ENCODE peak calls at places on chromosomes 6 and 20, in four cellular contexts. One of them, this sample, is unnamed.

GRCh38 chr6:170062904-170063220 is 228.0 kb downstream of the DLL1 start:
- DNase-seq in GM12891: no peak
- DNase-seq in K562: no peak
- DNase-seq in GM12878: no peak
- DNase-seq in this sample: no peak

GRCh38 chr6:63573140-63573898 is 1.0 kb downstream of the LOC128125822 start:
- DNase-seq in GM12891: peak
- DNase-seq in K562: peak
- DNase-seq in GM12878: peak
- DNase-seq in this sample: no peak

GRCh38 chr6:137738197-137738596 is 128.9 kb upstream of the TNFAIP3 start:
- DNase-seq in K562: no peak
- DNase-seq in GM12891: no peak
- DNase-seq in GM12878: no peak
- DNase-seq in this sample: peak

GRCh38 chr20:31560900-31561598 is 44.0 kb upstream of the ID1 start:
- DNase-seq in GM12891: no peak
- DNase-seq in K562: no peak
- DNase-seq in GM12878: no peak
- DNase-seq in this sample: peak

GRCh38 chr20:57648878-57649616 is 28.8 kb upstream of the ZBP1 start:
- DNase-seq in GM12878: no peak
- DNase-seq in K562: no peak
- DNase-seq in GM12891: no peak
- DNase-seq in this sample: no peak

GRCh38 chr6:37092851-37093727 is 76.9 kb upstream of the PIM1 start:
- DNase-seq in K562: no peak
- DNase-seq in GM12891: no peak
- DNase-seq in GM12878: no peak
- DNase-seq in this sample: no peak

GRCh38 chr20:10077081-10077471 is 42.3 kb downstream of the ANKEF1 start:
- DNase-seq in K562: peak
- DNase-seq in GM12891: no peak
- DNase-seq in GM12878: no peak
- DNase-seq in this sample: no peak

GRCh38 chr20:48015136-48015925 is 230.1 kb upstream of the SULF2 start:
- DNase-seq in GM12891: no peak
- DNase-seq in GM12878: no peak
- DNase-seq in K562: no peak
- DNase-seq in this sample: no peak

GRCh38 chr6:148076046-148076445 is 266.6 kb upstream of the SASH1 start:
- DNase-seq in GM12891: no peak
- DNase-seq in K562: no peak
- DNase-seq in GM12878: no peak
- DNase-seq in this sample: no peak

GRCh38 chr6:106300944-106301343 is 24.6 kb downstream of the ATG5 start:
- DNase-seq in GM12891: no peak
- DNase-seq in GM12878: peak
- DNase-seq in K562: peak
- DNase-seq in this sample: no peak

GRCh38 chr6:132818404-132819359 is 4.3 kb downstream of the RPS12 start:
- DNase-seq in GM12878: no peak
- DNase-seq in GM12891: no peak
- DNase-seq in K562: peak
- DNase-seq in this sample: no peak

GRCh38 chr6:105324386-105325000 is 78.4 kb downstream of the PREP start:
- DNase-seq in GM12878: no peak
- DNase-seq in K562: no peak
- DNase-seq in GM12891: no peak
- DNase-seq in this sample: no peak

GRCh38 chr6:31639449-31639861 is 13.0 kb downstream of the BAG6 start:
- DNase-seq in K562: no peak
- DNase-seq in GM12878: no peak
- DNase-seq in GM12891: no peak
- DNase-seq in this sample: no peak

GRCh38 chr20:55079917-55080316 is 604.5 kb downstream of the DOK5 start:
- DNase-seq in GM12878: no peak
- DNase-seq in K562: no peak
- DNase-seq in GM12891: no peak
- DNase-seq in this sample: no peak

GRCh38 chr6:7138921-7139358 is 31.2 kb downstream of the RREB1 start:
- DNase-seq in GM12878: no peak
- DNase-seq in K562: peak
- DNase-seq in GM12891: no peak
- DNase-seq in this sample: no peak

GRCh38 chr6:139262519-139263300 is 29.1 kb downstream of the TXLNB start:
- DNase-seq in GM12891: no peak
- DNase-seq in GM12878: no peak
- DNase-seq in K562: no peak
- DNase-seq in this sample: no peak

GRCh38 chr6:24428615-24429014 is 25.9 kb downstream of the MRS2 start:
- DNase-seq in K562: peak
- DNase-seq in GM12878: no peak
- DNase-seq in GM12891: no peak
- DNase-seq in this sample: no peak

GRCh38 chr6:159595173-159595572 is 97.9 kb downstream of the SOD2 start:
- DNase-seq in GM12891: no peak
- DNase-seq in GM12878: no peak
- DNase-seq in K562: no peak
- DNase-seq in this sample: no peak

GRCh38 chr6:109237082-109237985 is 142.0 kb downstream of the CEP57L1 start:
- DNase-seq in GM12878: no peak
- DNase-seq in GM12891: no peak
- DNase-seq in K562: peak
- DNase-seq in this sample: peak

GRCh38 chr6:142236686-142237085 is 65.1 kb upstream of the ADGRG6 start:
- DNase-seq in GM12878: no peak
- DNase-seq in K562: no peak
- DNase-seq in GM12891: no peak
- DNase-seq in this sample: no peak

GRCh38 chr20:62642666-62643520 is 590 bp downstream of the SLCO4A1 start:
- DNase-seq in K562: peak
- DNase-seq in GM12878: no peak
- DNase-seq in GM12891: peak
- DNase-seq in this sample: peak

GRCh38 chr6:161429921-161430490 is 156.1 kb upstream of the AGPAT4 start:
- DNase-seq in K562: peak
- DNase-seq in GM12878: no peak
- DNase-seq in GM12891: no peak
- DNase-seq in this sample: no peak

GRCh38 chr6:139230421-139230840 is 61.4 kb downstream of the TXLNB start:
- DNase-seq in GM12891: no peak
- DNase-seq in K562: no peak
- DNase-seq in GM12878: no peak
- DNase-seq in this sample: peak

GRCh38 chr6:28772480-28773381 is 151.1 kb downstream of the TRIM27 start:
- DNase-seq in K562: peak
- DNase-seq in GM12891: no peak
- DNase-seq in GM12878: no peak
- DNase-seq in this sample: peak
- TF ChIP-seq SPI1 in K562: no peak
- TF ChIP-seq SPI1 in GM12891: no peak
- TF ChIP-seq SPI1 in GM12878: no peak
- TF ChIP-seq SPI1 in this sample: no peak

GRCh38 chr20:8757146-8757545 is 311.7 kb upstream of the PLCB4 start:
- DNase-seq in GM12878: no peak
- DNase-seq in GM12891: no peak
- DNase-seq in K562: no peak
- DNase-seq in this sample: no peak
- TF ChIP-seq SPI1 in GM12878: no peak
- TF ChIP-seq SPI1 in GM12891: no peak
- TF ChIP-seq SPI1 in K562: no peak
- TF ChIP-seq SPI1 in this sample: no peak

GRCh38 chr20:25090492-25091429 is 8.8 kb upstream of the VSX1 start:
- DNase-seq in K562: no peak
- DNase-seq in GM12878: peak
- DNase-seq in GM12891: no peak
- DNase-seq in this sample: no peak
- TF ChIP-seq SPI1 in K562: no peak
- TF ChIP-seq SPI1 in GM12878: no peak
- TF ChIP-seq SPI1 in GM12891: no peak
- TF ChIP-seq SPI1 in this sample: no peak

GRCh38 chr20:1315804-1316203 is 13.1 kb downstream of the SDCBP2 start:
- DNase-seq in GM12878: no peak
- DNase-seq in GM12891: no peak
- DNase-seq in K562: no peak
- DNase-seq in this sample: no peak

GRCh38 chr20:1310506-1311190 is 18.3 kb downstream of the SDCBP2 start:
- DNase-seq in GM12878: no peak
- DNase-seq in K562: no peak
- DNase-seq in GM12891: no peak
- DNase-seq in this sample: no peak

GRCh38 chr20:1312308-1312707 is 16.6 kb downstream of the SDCBP2 start:
- DNase-seq in K562: no peak
- DNase-seq in GM12878: no peak
- DNase-seq in GM12891: no peak
- DNase-seq in this sample: no peak

GRCh38 chr20:1312904-1313235 is 16.1 kb downstream of the SDCBP2 start:
- DNase-seq in K562: no peak
- DNase-seq in GM12878: no peak
- DNase-seq in GM12891: no peak
- DNase-seq in this sample: no peak

GRCh38 chr20:1313236-1313964 is 15.5 kb downstream of the SDCBP2 start:
- DNase-seq in K562: peak
- DNase-seq in GM12891: peak
- DNase-seq in GM12878: no peak
- DNase-seq in this sample: no peak
- TF ChIP-seq SPI1 in K562: peak
- TF ChIP-seq SPI1 in GM12891: no peak
- TF ChIP-seq SPI1 in GM12878: no peak
- TF ChIP-seq SPI1 in this sample: no peak

DNA sequence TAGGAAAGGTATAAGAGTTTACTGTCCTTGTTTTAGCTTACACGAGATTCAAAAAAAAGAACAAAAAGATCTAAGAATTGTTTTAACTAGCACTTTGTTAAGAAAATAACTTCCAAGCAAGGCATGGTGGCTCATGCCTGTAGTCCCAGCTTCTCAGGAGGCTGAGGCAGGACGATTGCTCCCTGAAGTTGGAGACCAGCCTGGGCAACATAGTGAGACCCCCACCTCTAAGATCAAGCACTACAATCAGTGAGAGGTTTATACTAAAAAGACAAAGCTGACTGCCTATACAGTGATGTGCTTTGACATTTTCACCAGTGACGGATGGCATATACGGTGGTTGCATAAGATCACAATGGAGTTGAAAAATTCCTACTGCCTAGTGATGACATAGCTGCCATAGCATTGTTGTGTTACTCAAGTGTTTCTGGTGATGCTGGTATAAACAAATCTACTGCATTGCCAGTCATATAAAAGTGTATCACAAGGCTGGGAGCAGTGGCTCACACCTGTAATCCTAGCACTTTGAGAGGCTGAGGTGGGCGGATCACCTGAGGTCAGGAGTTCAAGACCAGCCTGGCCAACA is 68.6 kb downstream of the B4GALT5 start:
- DNase-seq in K562: no peak
- DNase-seq in GM12891: no peak
- DNase-seq in GM12878: no peak
- DNase-seq in this sample: no peak
- TF ChIP-seq SPI1 in K562: no peak
- TF ChIP-seq SPI1 in GM12891: no peak
- TF ChIP-seq SPI1 in GM12878: no peak
- TF ChIP-seq SPI1 in this sample: no peak

This sample was measured in HL-60.